ENCODE peak calls at places on chromosomes 2 and 18, in seven cellular contexts. S is WERI-Rb-1, V is body of pancreas, Y is breast epithelium, B is lower lobe of right lung, X is adrenal gland, O is heart right ventricle. H is an unnamed sample. For H3K36me3 and H3K9me3, the result is how much of the 10 kb centered on the place peaks cover.

GRCh38 chr2:95526360-95527341 is 42.1 kb upstream of the TRIM43B start:
- DNase-seq in S (no peak), V (peak), Y (peak), B (peak), X (peak), O (peak), H (peak)

GRCh38 chr2:172996387-172996961 is 79.2 kb upstream of the MAP3K20 start:
- DNase-seq in S (no peak), V (no peak), Y (no peak), B (no peak), X (no peak), O (no peak), H (no peak)

GRCh38 chr2:14587119-14587518 is 45.4 kb upstream of the LRATD1 start:
- DNase-seq in S (no peak), V (no peak), Y (no peak), B (no peak), X (no peak), O (no peak), H (no peak)

GRCh38 chr18:13252696-13253410 is 34.3 kb downstream of the LDLRAD4 start:
- DNase-seq in S (no peak), V (no peak), Y (no peak), B (no peak), X (no peak), O (no peak), H (no peak)

GRCh38 chr2:10720983-10721343 is 467 bp upstream of the ATP6V1C2 start:
- DNase-seq in S (no peak), V (no peak), Y (no peak), B (peak), X (no peak), O (no peak), H (no peak)

GRCh38 chr2:59575191-59575590 is 978.3 kb downstream of the BCL11A start:
- DNase-seq in S (no peak), V (no peak), Y (no peak), B (no peak), X (no peak), O (no peak), H (no peak)

GRCh38 chr2:43269074-43269572 is 42.7 kb upstream of the ZFP36L2 start:
- DNase-seq in S (peak), V (peak), Y (no peak), B (peak), X (peak), O (peak), H (peak)

GRCh38 chr18:39389800-39390379 is 1824.3 kb upstream of the CELF4 start:
- DNase-seq in S (peak), V (no peak), Y (no peak), B (no peak), X (no peak), O (no peak), H (no peak)

GRCh38 chr2:172693037-172693436 is 42.6 kb upstream of the RAPGEF4 start:
- DNase-seq in S (no peak), V (peak), Y (no peak), B (no peak), X (peak), O (peak), H (peak)

GRCh38 chr2:69248232-69248631 is 138.8 kb downstream of the GFPT1 start:
- DNase-seq in S (no peak), V (no peak), Y (no peak), B (no peak), X (no peak), O (no peak), H (no peak)

GRCh38 chr2:240965296-240965904 is 33.0 kb upstream of the SNED1 start:
- DNase-seq in S (no peak), V (no peak), Y (peak), B (peak), X (peak), O (peak), H (peak)

GRCh38 chr2:167253025-167253424 is 364.7 kb downstream of the XIRP2 start:
- DNase-seq in S (no peak), V (no peak), Y (no peak), B (no peak), X (no peak), O (no peak), H (no peak)

GRCh38 chr2:205659922-205660321 is 22.4 kb upstream of the NRP2 start:
- DNase-seq in S (no peak), V (no peak), Y (no peak), B (no peak), X (no peak), O (no peak), H (no peak)

GRCh38 chr2:153074207-153074606 is 355.8 kb downstream of the ARL6IP6 start:
- DNase-seq in S (no peak), V (no peak), Y (no peak), B (no peak), X (no peak), O (no peak), H (no peak)

GRCh38 chr18:6729247-6730091 is at the start of gene ARHGAP28:
- DNase-seq in S (peak), V (peak), Y (peak), B (peak), X (peak), O (peak), H (peak)

GRCh38 chr2:218395456-218395825 is 4.2 kb upstream of the CTDSP1 start:
- DNase-seq in S (no peak), V (no peak), Y (no peak), B (peak), X (peak), O (peak), H (no peak)

GRCh38 chr2:8575011-8575750 is 106.7 kb upstream of the ID2 start:
- DNase-seq in S (peak), V (peak), Y (no peak), B (no peak), X (peak), O (no peak), H (no peak)

GRCh38 chr2:45860136-45861106 is 208.9 kb downstream of the PRKCE start:
- DNase-seq in S (no peak), V (peak), Y (no peak), B (peak), X (peak), O (peak), H (peak)

GRCh38 chr2:231260442-231260841 is 62.0 kb downstream of the ARMC9 start:
- DNase-seq in S (no peak), V (peak), Y (no peak), B (no peak), X (peak), O (no peak), H (no peak)

GRCh38 chr2:97728091-97728596 is 14.8 kb downstream of the ZAP70 start:
- DNase-seq in S (peak), V (no peak), Y (no peak), B (no peak), X (no peak), O (peak), H (peak)

GRCh38 chr2:230144348-230144747 is 75.4 kb downstream of the SP110 start:
- DNase-seq in S (no peak), V (no peak), Y (no peak), B (no peak), X (no peak), O (no peak), H (no peak)

GRCh38 chr2:84477886-84478285 is 18.8 kb upstream of the SUCLG1 start:
- DNase-seq in S (peak), V (no peak), Y (no peak), B (no peak), X (no peak), O (no peak), H (no peak)

GRCh38 chr2:196767101-196767500 is 32.4 kb downstream of the GTF3C3 start:
- DNase-seq in S (no peak), V (no peak), Y (no peak), B (no peak), X (no peak), O (no peak), H (no peak)

GRCh38 chr2:227471924-227472264 is at the start of gene AGFG1:
- DNase-seq in S (peak), V (peak), Y (peak), B (peak), X (peak), O (peak), H (peak)

GRCh38 chr2:158828378-158829136 is 33.4 kb downstream of the DAPL1 start:
- DNase-seq in S (no peak), V (no peak), Y (no peak), B (no peak), X (no peak), O (no peak), H (no peak)

GRCh38 chr2:4972472-4972871 is 719.7 kb upstream of the SOX11 start:
- DNase-seq in S (no peak), V (no peak), Y (no peak), B (no peak), X (no peak), O (no peak), H (no peak)

GRCh38 chr18:8810157-8810556 is 104.8 kb downstream of the MTCL1 start:
- DNase-seq in S (no peak), V (no peak), Y (no peak), B (no peak), X (no peak), O (no peak), H (no peak)

GRCh38 chr2:158818511-158818910 is 23.4 kb downstream of the DAPL1 start:
- DNase-seq in S (no peak), V (no peak), Y (no peak), B (no peak), X (no peak), O (no peak), H (no peak)

GRCh38 chr2:177852389-177852788 is 220.2 kb downstream of the PDE11A start:
- DNase-seq in S (peak), V (no peak), Y (no peak), B (no peak), X (no peak), O (no peak), H (no peak)

GRCh38 chr18:59061914-59062642 is 77.6 kb upstream of the SEC11C start:
- DNase-seq in S (no peak), V (no peak), Y (no peak), B (no peak), X (no peak), O (no peak), H (no peak)

GRCh38 chr2:124241-124880 is 78.1 kb upstream of the FAM110C start:
- DNase-seq in S (no peak), V (no peak), Y (no peak), B (no peak), X (no peak), O (no peak), H (no peak)

GRCh38 chr2:9885036-9885684 is 41.9 kb downstream of the TAF1B start:
- DNase-seq in S (no peak), V (no peak), Y (no peak), B (no peak), X (no peak), O (no peak), H (no peak)

GRCh38 chr2:11611251-11611650 is 58.7 kb downstream of the NTSR2 start:
- DNase-seq in S (no peak), V (no peak), Y (no peak), B (no peak), X (no peak), O (no peak), H (no peak)

GRCh38 chr2:231450548-231450989 is 13.7 kb downstream of the NCL start:
- DNase-seq in S (no peak), V (no peak), Y (no peak), B (no peak), X (no peak), O (no peak), H (no peak)

DNA sequence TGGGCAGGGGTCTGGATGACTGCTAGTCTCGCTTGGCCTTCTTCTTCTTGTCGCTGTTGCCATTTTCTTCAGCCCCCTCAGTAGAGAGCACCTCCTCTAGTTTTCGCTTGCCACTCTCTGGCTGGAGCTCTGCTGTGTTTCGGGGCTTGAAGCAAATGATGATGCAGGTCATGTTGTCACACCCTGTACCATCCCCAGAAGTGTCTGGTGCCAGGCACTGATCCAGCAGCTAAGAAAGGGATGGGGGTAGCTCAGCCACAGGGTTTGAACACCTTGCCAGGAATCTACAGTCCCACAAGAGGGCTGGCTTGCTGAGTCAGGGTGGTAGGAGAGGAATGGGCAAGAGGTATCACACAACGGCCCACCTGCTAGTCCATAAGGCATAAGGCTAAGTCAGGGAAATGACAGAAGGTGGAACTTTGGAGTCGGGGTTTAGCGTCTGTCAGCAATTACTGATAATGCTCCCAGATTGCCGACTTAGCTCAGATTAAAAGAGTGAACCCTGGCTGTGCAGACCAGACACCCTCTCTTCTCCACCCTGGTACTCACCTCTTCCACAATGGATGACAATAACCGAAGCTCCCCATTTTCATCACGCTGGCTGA is 1.1 kb upstream of the ZNF513 start:
- DNase-seq in S (peak), V (no peak), Y (no peak), B (no peak), X (no peak), O (no peak), H (no peak)
- H3K36me3 ChIP-seq in S (half or more), V (under half), Y (under half), B (half or more), X (half or more), O (under half), H (half or more)

DNA sequence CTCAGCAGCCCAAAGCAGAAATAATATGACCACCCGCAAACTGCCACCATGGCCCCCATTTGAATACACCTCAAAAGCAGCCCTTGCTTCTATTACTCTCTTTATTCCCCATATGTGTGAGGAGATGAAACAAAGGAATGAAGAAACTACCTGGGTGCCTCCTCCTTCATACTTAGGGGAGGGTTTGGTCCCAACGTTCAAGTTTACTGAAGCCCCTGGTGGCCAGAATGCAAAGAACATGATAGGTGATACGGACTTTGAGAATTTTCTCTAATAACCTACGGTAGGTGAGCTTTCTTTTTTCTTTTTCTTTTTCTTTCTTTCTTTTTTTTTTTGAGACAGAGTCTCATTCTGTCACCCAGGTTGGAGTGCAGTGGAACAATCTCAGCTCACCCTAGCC is 110.3 kb upstream of the FBXO11 start:
- DNase-seq in S (no peak), V (no peak), Y (no peak), B (no peak), X (no peak), O (no peak), H (no peak)
- TF ChIP-seq CTCF in S (peak), V (no peak), Y (no peak), B (no peak), X (no peak), O (peak), H (no peak)

DNA sequence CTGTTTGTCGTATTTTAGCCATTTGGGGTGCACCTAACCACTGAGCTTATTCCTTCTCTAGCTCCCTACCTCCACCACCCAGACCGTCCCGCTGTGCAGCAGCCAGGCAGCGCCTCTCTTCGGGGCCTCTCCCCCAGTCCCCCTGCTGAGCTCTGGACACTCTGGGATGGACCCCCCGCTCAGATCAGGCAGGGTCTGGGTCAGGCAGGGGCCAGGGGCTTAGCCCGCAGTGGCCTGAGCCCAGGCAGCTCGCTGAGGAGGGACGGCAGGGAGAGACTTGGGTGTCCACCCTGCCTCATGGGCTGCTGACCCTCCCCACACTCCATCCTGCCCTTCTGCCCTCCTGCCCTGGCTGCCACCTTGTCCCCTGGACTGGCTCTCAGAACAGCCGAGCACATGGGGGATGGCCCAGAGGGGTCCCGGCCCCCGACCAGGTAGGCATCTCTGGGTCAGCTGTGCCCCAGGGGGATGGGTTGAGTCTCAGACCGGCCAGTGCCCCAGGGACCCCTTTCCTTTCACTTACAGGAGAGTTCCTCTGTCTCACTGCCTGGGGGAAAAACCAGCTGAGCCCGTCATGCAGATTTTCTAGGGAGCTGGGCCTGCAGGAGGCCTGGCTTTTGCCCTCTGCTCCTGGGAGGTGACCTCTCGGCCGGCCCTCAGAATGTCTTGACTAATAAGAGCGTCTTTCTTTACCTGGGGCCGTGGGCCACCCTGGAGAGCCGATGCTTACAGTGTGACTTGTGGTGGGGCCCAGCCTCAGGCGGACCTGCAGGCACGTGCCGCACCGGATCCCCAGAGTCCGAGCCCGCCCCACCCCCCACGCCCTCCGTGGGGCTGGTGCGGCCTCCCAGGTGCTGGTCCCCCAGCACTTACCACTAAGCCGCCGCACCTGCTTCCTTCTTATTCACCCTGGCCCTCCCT is 22.8 kb upstream of the PXDN start:
- DNase-seq in S (no peak), V (no peak), Y (no peak), B (peak), X (no peak), O (no peak), H (no peak)
- H3K9me3 ChIP-seq in S (under half), V (under half), Y (under half), B (under half), X (under half), O (under half), H (under half)

GRCh38 chr2:47145466-47145865 is 9.6 kb downstream of the STPG4 start:
- DNase-seq in S (no peak), V (no peak), Y (no peak), B (no peak), X (no peak), O (no peak), H (no peak)

GRCh38 chr2:47147011-47147410 is 8.1 kb downstream of the STPG4 start:
- DNase-seq in S (no peak), V (no peak), Y (no peak), B (no peak), X (no peak), O (no peak), H (no peak)

GRCh38 chr2:47141520-47141919 is 13.6 kb downstream of the STPG4 start:
- DNase-seq in S (no peak), V (no peak), Y (no peak), B (no peak), X (no peak), O (no peak), H (no peak)
- H3K36me3 ChIP-seq in S (under half), V (under half), Y (under half), B (under half), X (under half), O (under half), H (under half)

GRCh38 chr2:125516496-125517109 is 1139.4 kb upstream of the GYPC start:
- DNase-seq in S (peak), V (no peak), Y (no peak), B (no peak), X (no peak), O (no peak), H (no peak)
- TF ChIP-seq CTCF in S (peak), V (peak), Y (no peak), B (peak), X (peak), O (peak), H (peak)

GRCh38 chr2:129709956-129710598 is 269.4 kb upstream of the RAB6C start:
- DNase-seq in S (no peak), V (no peak), Y (no peak), B (no peak), X (no peak), O (no peak), H (no peak)

GRCh38 chr2:129710670-129711495 is 268.6 kb upstream of the RAB6C start:
- DNase-seq in S (no peak), V (no peak), Y (no peak), B (no peak), X (no peak), O (no peak), H (no peak)

GRCh38 chr2:129709030-129709955 is 270.2 kb upstream of the RAB6C start:
- DNase-seq in S (no peak), V (no peak), Y (no peak), B (no peak), X (no peak), O (no peak), H (no peak)

GRCh38 chr2:129707800-129708199 is 271.7 kb upstream of the RAB6C start:
- DNase-seq in S (no peak), V (no peak), Y (no peak), B (no peak), X (no peak), O (no peak), H (no peak)

DNA sequence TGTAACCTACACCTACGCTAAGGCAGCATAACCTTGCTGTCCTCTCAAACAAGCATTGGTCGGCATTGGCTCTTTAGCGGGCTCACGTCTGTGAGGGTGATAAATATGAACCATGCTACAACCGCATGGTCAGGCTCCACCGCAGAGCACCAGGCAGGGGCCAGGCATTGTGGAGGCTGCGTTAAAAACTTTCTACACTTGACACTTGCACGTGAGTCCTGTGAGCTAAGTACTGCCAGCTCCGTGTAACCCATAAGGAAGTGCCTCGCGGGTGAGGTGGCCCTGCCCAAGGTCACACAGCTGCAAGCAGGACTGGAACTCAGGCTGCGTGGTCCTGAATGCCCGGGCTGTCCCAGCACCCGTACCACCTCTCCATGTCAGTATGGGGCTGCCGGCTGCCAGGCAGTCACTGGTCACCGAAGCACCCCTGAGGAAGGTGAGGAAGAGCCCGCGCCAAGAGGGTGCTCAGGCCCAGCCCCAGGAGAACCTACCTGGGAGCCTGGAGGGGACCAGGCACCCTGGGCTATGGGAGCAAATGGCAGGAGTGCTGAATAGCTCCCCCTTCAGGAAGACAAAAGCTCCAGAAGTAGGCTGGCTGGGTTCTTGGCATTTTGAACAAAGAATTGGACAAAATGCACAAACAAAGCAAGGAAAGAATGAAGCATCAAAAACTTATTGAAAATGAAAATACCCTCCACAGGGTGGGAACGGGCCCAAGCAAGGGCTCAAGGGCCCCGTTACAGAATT is 271.1 kb upstream of the RAB6C start:
- DNase-seq in S (no peak), V (no peak), Y (no peak), B (no peak), X (no peak), O (no peak), H (no peak)
- H3K9me3 ChIP-seq in S (under half), V (under half), Y (under half), B (under half), X (under half), O (under half), H (under half)

GRCh38 chr2:1645761-1646476 is 98.4 kb downstream of the PXDN start:
- DNase-seq in S (no peak), V (no peak), Y (no peak), B (no peak), X (peak), O (no peak), H (no peak)

GRCh38 chr2:1642066-1642861 is 102.1 kb downstream of the PXDN start:
- DNase-seq in S (no peak), V (no peak), Y (no peak), B (no peak), X (no peak), O (no peak), H (no peak)

GRCh38 chr2:1643220-1643619 is 101.1 kb downstream of the PXDN start:
- DNase-seq in S (no peak), V (no peak), Y (no peak), B (no peak), X (no peak), O (no peak), H (no peak)

GRCh38 chr2:1641498-1641897 is 102.8 kb downstream of the PXDN start:
- DNase-seq in S (peak), V (no peak), Y (no peak), B (no peak), X (no peak), O (no peak), H (no peak)

GRCh38 chr2:1644427-1644826 is 99.9 kb downstream of the PXDN start:
- DNase-seq in S (no peak), V (no peak), Y (no peak), B (no peak), X (peak), O (no peak), H (no peak)
- H3K36me3 ChIP-seq in S (under half), V (under half), Y (under half), B (under half), X (under half), O (under half), H (half or more)